ENCODE peak calls at places on chromosomes 5 and 9, in ten cellular contexts. J, B, N, O, T, U, P, Q, I and G are unnamed samples.

GRCh38 chr9:93819905-93820304 is 135.2 kb downstream of the BARX1 start:
- DNase-seq in B (no peak), Q (no peak), I (no peak), P (no peak), N (no peak), T (no peak), U (no peak), J (no peak), O (no peak), G (no peak)

GRCh38 chr5:130692766-130693165 is 472.3 kb downstream of the HINT1 start:
- DNase-seq in T (peak), I (no peak), B (peak), O (no peak), N (no peak), J (no peak), U (no peak), Q (no peak), P (no peak), G (no peak)

GRCh38 chr9:69771775-69772418 is 12.1 kb upstream of the PTAR1 start:
- DNase-seq in P (no peak), J (no peak), Q (no peak), T (peak), I (peak), U (peak), B (no peak), O (no peak), N (no peak), G (no peak)

GRCh38 chr9:3136999-3137675 is 293.2 kb upstream of the PUM3 start:
- DNase-seq in P (no peak), T (no peak), U (no peak), J (no peak), O (no peak), N (no peak), B (peak), Q (no peak), I (no peak), G (no peak)

GRCh38 chr5:175689147-175689991 is 31.5 kb downstream of the HRH2 start:
- DNase-seq in P (no peak), U (no peak), J (no peak), O (no peak), Q (peak), N (no peak), I (no peak), T (no peak), B (peak), G (peak)

GRCh38 chr5:172875372-172876279 is 41.6 kb downstream of the ERGIC1 start:
- DNase-seq in J (no peak), O (peak), N (no peak), U (no peak), P (no peak), Q (no peak), T (no peak), B (no peak), I (peak), G (no peak)

GRCh38 chr5:172123269-172123692 is 64.7 kb downstream of the STK10 start:
- DNase-seq in B (peak), O (peak), T (peak), P (no peak), U (no peak), Q (no peak), N (peak), J (no peak), I (peak), G (peak)

GRCh38 chr9:36268007-36268427 is 9.8 kb upstream of the GNE start:
- DNase-seq in B (peak), P (no peak), U (peak), I (peak), T (peak), N (peak), J (no peak), O (no peak), Q (no peak), G (peak)

GRCh38 chr5:170503970-170504525 is at the start of gene KCNIP1:
- DNase-seq in I (no peak), O (peak), J (no peak), Q (no peak), T (no peak), P (no peak), N (no peak), B (no peak), U (no peak), G (peak)

GRCh38 chr9:108053555-108054061 is 564.0 kb upstream of the KLF4 start:
- DNase-seq in N (no peak), O (no peak), B (peak), Q (peak), U (peak), J (no peak), I (peak), T (peak), P (no peak), G (no peak)

GRCh38 chr9:127418037-127418471 is 6.1 kb upstream of the ZNF79 start:
- DNase-seq in N (peak), U (no peak), J (peak), T (no peak), O (no peak), Q (no peak), P (peak), B (no peak), I (no peak), G (no peak)

GRCh38 chr9:88954073-88954472 is 37.2 kb upstream of the S1PR3 start:
- DNase-seq in O (no peak), I (peak), N (no peak), T (no peak), B (no peak), Q (no peak), P (no peak), U (no peak), J (no peak), G (no peak)

GRCh38 chr9:13750639-13751038 is 471.1 kb upstream of the MPDZ start:
- DNase-seq in T (no peak), U (no peak), I (no peak), O (no peak), P (no peak), N (no peak), J (no peak), B (no peak), Q (no peak), G (no peak)

GRCh38 chr9:87401681-87402080 is 96.0 kb upstream of the DAPK1 start:
- DNase-seq in B (no peak), N (no peak), U (no peak), T (no peak), P (no peak), I (no peak), Q (no peak), J (no peak), O (no peak), G (no peak)

GRCh38 chr9:124266826-124267201 is 9.1 kb downstream of the NEK6 start:
- DNase-seq in P (no peak), Q (no peak), N (no peak), J (no peak), T (no peak), U (no peak), B (no peak), I (no peak), O (no peak), G (no peak)

GRCh38 chr5:178818094-178818493 is 41.7 kb upstream of the ZNF354B start:
- DNase-seq in U (no peak), B (no peak), N (no peak), O (no peak), T (no peak), J (no peak), Q (no peak), I (no peak), P (no peak), G (no peak)

DNA sequence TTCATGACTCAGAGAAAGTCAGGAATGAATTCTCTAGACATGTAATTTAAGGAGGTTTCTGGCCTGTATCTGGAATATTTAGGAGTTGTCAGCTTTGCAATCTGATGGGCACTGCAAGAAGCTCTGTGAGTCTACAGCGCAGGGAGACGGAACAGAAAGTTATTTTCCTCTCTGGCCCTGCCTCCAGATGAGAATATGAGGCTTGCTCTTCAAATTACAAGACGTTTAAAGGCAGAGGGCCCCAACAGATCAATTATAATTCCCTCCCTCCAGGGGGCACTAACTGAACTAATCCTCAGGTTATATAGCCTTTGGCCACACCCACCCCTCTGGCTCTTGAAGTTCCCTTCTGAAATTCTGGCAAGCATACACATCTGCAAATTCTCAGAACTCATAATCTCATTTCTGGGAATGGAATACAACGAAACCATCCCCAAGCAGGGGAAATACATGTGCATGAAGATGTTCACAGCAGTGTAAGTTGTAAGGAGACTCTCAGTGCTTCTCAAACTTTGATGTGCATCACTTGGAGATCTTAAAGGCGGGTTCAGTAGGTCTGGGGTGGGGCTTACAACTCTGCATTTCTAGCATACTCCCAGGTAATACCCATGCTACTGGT is 307.6 kb downstream of the CWC27 start:
- DNase-seq in J (peak), O (no peak), T (peak), B (peak), Q (no peak), N (peak), P (peak), I (peak), U (peak), G (peak)
- TF ChIP-seq CTCF in J (no peak), O (no peak), T (peak), B (peak), Q (no peak), N (peak), P (peak), I (peak), U (peak), G (no peak)

GRCh38 chr5:153714732-153715287 is 224.3 kb downstream of the GRIA1 start:
- DNase-seq in J (no peak), O (no peak), P (no peak), U (no peak), N (no peak), B (no peak), I (peak), Q (no peak), T (no peak), G (no peak)

GRCh38 chr5:153707626-153708025 is 217.2 kb downstream of the GRIA1 start:
- DNase-seq in I (no peak), P (no peak), Q (no peak), T (no peak), J (no peak), B (no peak), U (no peak), N (no peak), O (peak), G (no peak)

GRCh38 chr5:153712946-153713345 is 222.5 kb downstream of the GRIA1 start:
- DNase-seq in P (no peak), Q (no peak), U (no peak), I (no peak), N (no peak), B (no peak), O (no peak), J (no peak), T (no peak), G (no peak)

GRCh38 chr5:153713913-153714312 is 223.4 kb downstream of the GRIA1 start:
- DNase-seq in P (no peak), N (no peak), B (no peak), O (no peak), U (no peak), Q (no peak), I (no peak), T (no peak), J (no peak), G (no peak)

GRCh38 chr5:153711755-153712154 is 221.3 kb downstream of the GRIA1 start:
- DNase-seq in J (no peak), T (peak), U (peak), O (no peak), Q (no peak), B (peak), P (peak), N (no peak), I (no peak), G (peak)
- TF ChIP-seq CTCF in J (peak), T (no peak), U (peak), O (no peak), Q (no peak), B (peak), P (peak), N (no peak), I (peak), G (no peak)

GRCh38 chr5:12274236-12274635 is 370.0 kb upstream of the CTNND2 start:
- DNase-seq in T (no peak), O (no peak), U (no peak), J (no peak), N (no peak), P (no peak), B (no peak), I (no peak), Q (no peak), G (no peak)

GRCh38 chr5:12270914-12271313 is 366.7 kb upstream of the CTNND2 start:
- DNase-seq in P (no peak), N (no peak), T (no peak), Q (no peak), J (no peak), U (no peak), I (no peak), O (no peak), B (no peak), G (no peak)

GRCh38 chr5:12269164-12269563 is 364.9 kb upstream of the CTNND2 start:
- DNase-seq in B (no peak), O (no peak), T (no peak), U (no peak), Q (no peak), N (no peak), I (no peak), J (no peak), P (no peak), G (no peak)

GRCh38 chr5:12277504-12278192 is 373.4 kb upstream of the CTNND2 start:
- DNase-seq in N (no peak), I (no peak), U (no peak), J (no peak), T (no peak), P (no peak), O (no peak), B (no peak), Q (no peak), G (no peak)

DNA sequence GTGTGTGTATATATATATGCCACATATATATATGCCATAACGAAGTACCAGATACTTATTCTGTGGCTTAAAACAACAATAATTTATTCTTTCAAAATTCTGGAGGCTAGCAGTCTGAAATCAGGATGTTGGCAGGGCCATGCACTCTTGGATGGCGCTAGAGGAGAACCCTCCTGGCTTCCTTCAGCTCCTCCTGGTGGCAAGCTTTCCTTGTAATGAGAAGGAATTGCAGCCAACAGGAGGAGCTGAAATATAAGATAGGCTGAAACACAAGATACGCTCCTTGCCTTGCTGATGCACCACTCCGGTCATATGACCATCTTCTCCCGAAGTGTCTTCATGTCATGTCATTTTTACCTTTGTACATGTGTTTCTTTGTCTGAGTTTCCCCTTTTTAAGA is 368.1 kb upstream of the CTNND2 start:
- DNase-seq in J (no peak), I (no peak), B (no peak), O (no peak), T (no peak), N (no peak), Q (no peak), P (no peak), U (peak), G (no peak)
- TF ChIP-seq CTCF in J (no peak), I (no peak), B (no peak), O (no peak), T (no peak), N (no peak), Q (no peak), P (no peak), U (peak), G (no peak)

GRCh38 chr9:135478858-135479468 is 619 bp upstream of the PPP1R26 start:
- DNase-seq in J (no peak), N (peak), I (no peak), P (no peak), T (peak), U (peak), O (peak), Q (no peak), B (peak), G (peak)
- TF ChIP-seq CTCF in J (no peak), N (no peak), I (peak), P (no peak), T (no peak), U (peak), O (peak), Q (no peak), B (peak), G (peak)

GRCh38 chr5:78984611-78985406 is at the start of gene ARSB:
- DNase-seq in P (peak), U (peak), O (peak), N (peak), I (peak), B (peak), T (peak), Q (peak), J (peak), G (peak)

GRCh38 chr5:78984020-78984610 is 995 bp downstream of the ARSB start:
- DNase-seq in N (no peak), T (no peak), I (no peak), Q (no peak), U (peak), B (no peak), J (no peak), P (peak), O (no peak), G (no peak)

GRCh38 chr5:78983601-78984000 is 1.5 kb downstream of the ARSB start:
- DNase-seq in O (no peak), B (no peak), I (no peak), N (no peak), J (no peak), Q (no peak), T (no peak), U (no peak), P (peak), G (no peak)

GRCh38 chr5:78989080-78989479 is 4.0 kb upstream of the ARSB start:
- DNase-seq in O (no peak), I (no peak), U (no peak), Q (no peak), T (no peak), B (no peak), J (no peak), N (no peak), P (no peak), G (no peak)

DNA sequence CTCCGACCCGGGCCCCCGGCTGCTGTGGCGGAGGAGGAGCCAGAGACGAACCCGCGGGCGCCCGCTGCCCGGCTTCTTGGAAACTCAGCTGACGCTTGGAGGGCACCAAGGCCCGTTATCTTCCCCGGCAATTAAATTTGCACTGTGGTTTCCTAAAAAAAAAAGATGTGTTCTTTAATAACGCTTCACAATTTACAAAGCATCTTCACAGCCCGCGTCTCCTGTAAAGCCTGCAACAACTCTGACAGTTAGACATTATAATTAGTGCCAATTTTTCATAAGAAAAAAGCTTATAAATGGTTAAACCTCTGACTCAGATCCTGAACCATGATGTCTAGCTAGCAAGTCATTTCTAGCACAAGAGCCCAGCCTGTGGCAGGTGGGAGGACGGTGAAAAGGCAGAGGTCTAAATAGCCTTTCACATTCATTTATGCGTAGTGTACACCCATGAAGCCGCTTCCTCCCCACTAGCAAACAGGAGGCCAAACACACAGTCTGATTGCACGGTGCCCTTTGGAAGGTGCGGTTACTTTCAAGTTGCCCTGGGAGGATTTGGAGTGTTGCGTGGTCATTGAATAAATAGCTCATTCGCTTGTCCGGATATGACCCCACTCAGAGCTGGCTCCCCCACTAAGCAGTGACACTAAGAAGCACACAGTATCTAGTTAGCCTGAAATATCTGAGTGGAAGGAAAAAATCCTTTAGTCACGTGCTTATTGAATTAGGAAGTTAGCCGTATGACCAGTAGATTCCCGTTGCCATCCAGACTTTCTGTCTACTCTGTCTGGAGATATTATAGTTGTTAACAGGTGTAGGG is 505 bp upstream of the ARSB start:
- DNase-seq in B (peak), Q (no peak), O (peak), I (peak), T (peak), N (peak), J (no peak), P (peak), U (peak), G (no peak)
- TF ChIP-seq CTCF in B (no peak), Q (no peak), O (no peak), I (no peak), T (no peak), N (no peak), J (no peak), P (peak), U (no peak), G (no peak)

GRCh38 chr5:17039170-17039569 is 103.1 kb upstream of the MYO10 start:
- DNase-seq in N (no peak), P (no peak), T (no peak), Q (no peak), B (no peak), I (no peak), U (no peak), O (no peak), J (no peak), G (no peak)
- TF ChIP-seq CTCF in N (no peak), P (no peak), T (no peak), Q (no peak), B (no peak), I (no peak), U (no peak), O (no peak), J (no peak), G (no peak)

GRCh38 chr9:19049872-19050636 is 827 bp downstream of the RRAGA start:
- DNase-seq in N (peak), J (no peak), O (no peak), Q (no peak), B (peak), P (peak), T (peak), I (peak), U (peak), G (no peak)

GRCh38 chr9:19050637-19051591 is 1.7 kb downstream of the RRAGA start:
- DNase-seq in O (no peak), P (peak), J (no peak), Q (no peak), T (peak), U (peak), B (no peak), N (no peak), I (no peak), G (peak)

GRCh38 chr9:19048966-19049871 is at the start of gene RRAGA:
- DNase-seq in B (peak), P (peak), T (peak), I (peak), N (peak), J (peak), U (peak), Q (peak), O (peak), G (peak)
- TF ChIP-seq CTCF in B (peak), P (peak), T (peak), I (peak), N (peak), J (peak), U (peak), Q (peak), O (peak), G (peak)

GRCh38 chr5:123120197-123120596 is 31.2 kb downstream of the PRDM6 start:
- DNase-seq in B (no peak), P (no peak), T (no peak), U (no peak), O (no peak), I (no peak), J (peak), N (no peak), Q (no peak), G (peak)
- TF ChIP-seq CTCF in B (peak), P (peak), T (no peak), U (peak), O (no peak), I (peak), J (peak), N (peak), Q (no peak), G (peak)